ENCODE peak calls at places on chromosomes 4 and X, in five cellular contexts. D is AG09319, Q is nephron progenitor cell, L is heart left ventricle, T is GM12878. Y is an unnamed sample.

GRCh38 chr4:165351359-165352130 is 24.1 kb downstream of the MSMO1 start:
- DNase-seq in D (no peak), Q (no peak), L (no peak), T (no peak), Y (no peak)

GRCh38 chr4:114752404-114752803 is 153.8 kb downstream of the UGT8 start:
- DNase-seq in D (no peak), Q (no peak), L (no peak), T (no peak), Y (no peak)

GRCh38 chr4:143273170-143273917 is 63.3 kb upstream of the GAB1 start:
- DNase-seq in D (no peak), Q (no peak), L (no peak), T (no peak), Y (no peak)

GRCh38 chr4:39451423-39452023 is 7.2 kb downstream of the RPL9 start:
- DNase-seq in D (no peak), Q (no peak), L (no peak), T (no peak), Y (no peak)

GRCh38 chr4:105895609-105896460 is 564 bp downstream of the NPNT start:
- DNase-seq in D (no peak), Q (peak; percentile 62), L (peak; percentile 33), T (no peak), Y (peak; percentile 58)

GRCh38 chrX:101659601-101660063 is at the start of gene ARMCX2:
- DNase-seq in D (peak; percentile 58), Q (peak; percentile 37), L (peak; percentile 62), T (no peak), Y (peak; percentile 32)

GRCh38 chrX:17590892-17591740 is 146.2 kb upstream of the SCML1 start:
- DNase-seq in D (peak; percentile 70), Q (peak; percentile 59), L (peak; percentile 54), T (no peak), Y (peak; percentile 56)

GRCh38 chrX:38112566-38112965 is 106.2 kb downstream of the SYTL5 start:
- DNase-seq in D (no peak), Q (no peak), L (no peak), T (peak; percentile 31), Y (no peak)

GRCh38 chr4:30875659-30876269 is 155.6 kb downstream of the PCDH7 start:
- DNase-seq in D (no peak), Q (no peak), L (no peak), T (no peak), Y (no peak)

GRCh38 chr4:158020734-158021346 is 152.0 kb downstream of the GASK1B start:
- DNase-seq in D (no peak), Q (no peak), L (no peak), T (no peak), Y (no peak)

GRCh38 chrX:1598021-1598875 is 6.8 kb downstream of the AKAP17A start:
- DNase-seq in D (no peak), Q (no peak), L (no peak), T (no peak), Y (no peak)

GRCh38 chr4:101782546-101782945 is 8.0 kb upstream of the BANK1 start:
- DNase-seq in D (no peak), Q (no peak), L (no peak), T (no peak), Y (no peak)

GRCh38 chr4:124386163-124386562 is 326.4 kb downstream of the ANKRD50 start:
- DNase-seq in D (no peak), Q (no peak), L (no peak), T (no peak), Y (no peak)

GRCh38 chr4:156672924-156673323 is 298.7 kb downstream of the PDGFC start:
- DNase-seq in D (no peak), Q (no peak), L (no peak), T (no peak), Y (no peak)

GRCh38 chrX:48648299-48648698 is 35.3 kb upstream of the WAS start:
- DNase-seq in D (peak; percentile 15), Q (peak; percentile 10), L (peak; percentile 51), T (no peak), Y (peak; percentile 64)

GRCh38 chr4:85884251-85884650 is 409.3 kb downstream of the ARHGAP24 start:
- DNase-seq in D (no peak), Q (no peak), L (no peak), T (no peak), Y (no peak)

GRCh38 chr4:47217291-47217690 is 185.9 kb downstream of the GABRB1 start:
- DNase-seq in D (no peak), Q (no peak), L (no peak), T (no peak), Y (no peak)

GRCh38 chrX:53288173-53288572 is 6.8 kb upstream of the IQSEC2 start:
- DNase-seq in D (no peak), Q (peak; percentile 67), L (peak; percentile 80), T (no peak), Y (peak; percentile 73)

GRCh38 chr4:36159208-36159607 is 85.1 kb downstream of the ARAP2 start:
- DNase-seq in D (no peak), Q (no peak), L (no peak), T (no peak), Y (no peak)

GRCh38 chr4:150794706-150795105 is 212.8 kb downstream of the MAB21L2 start:
- DNase-seq in D (no peak), Q (no peak), L (no peak), T (no peak), Y (no peak)
- TF ChIP-seq CTCF in D (no peak), Q (no peak), L (no peak), T (no peak), Y (no peak)

GRCh38 chrX:46383006-46383405 is 162.2 kb downstream of the ZNF674 start:
- DNase-seq in D (no peak), Q (no peak), L (no peak), T (no peak), Y (no peak)

GRCh38 chrX:46382595-46382994 is 162.6 kb downstream of the ZNF674 start:
- DNase-seq in D (no peak), Q (no peak), L (no peak), T (no peak), Y (no peak)

GRCh38 chrX:46386511-46386910 is 158.7 kb downstream of the ZNF674 start:
- DNase-seq in D (no peak), Q (no peak), L (no peak), T (no peak), Y (no peak)

GRCh38 chrX:46380148-46380752 is 165.0 kb downstream of the ZNF674 start:
- DNase-seq in D (no peak), Q (no peak), L (no peak), T (no peak), Y (no peak)

DNA sequence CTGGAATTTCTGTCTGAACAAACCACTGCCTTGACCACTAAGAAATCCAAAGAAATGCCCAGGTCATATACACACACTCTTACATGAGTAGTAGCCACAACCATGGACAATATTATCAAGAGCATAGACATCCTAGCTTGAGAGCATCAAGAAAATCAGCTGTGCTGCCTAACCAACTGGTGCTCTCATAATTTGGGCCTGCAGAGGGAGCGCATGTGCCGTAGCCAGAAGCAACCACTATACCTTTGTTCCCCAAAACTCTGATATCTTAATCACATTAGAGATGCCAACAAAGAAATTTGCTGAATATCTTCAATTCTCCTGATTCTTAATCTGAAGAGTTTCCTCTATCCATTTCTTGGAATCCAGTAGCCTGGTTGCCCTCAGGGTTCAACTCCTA is 163.6 kb downstream of the ZNF674 start:
- DNase-seq in D (no peak), Q (peak; percentile 22), L (no peak), T (peak; percentile 4), Y (peak; percentile 49)
- TF ChIP-seq CTCF in D (peak; percentile 41), Q (peak; percentile 47), L (peak; percentile 32), T (peak; percentile 60), Y (peak; percentile 8)

GRCh38 chr4:185036842-185037241 is 18.6 kb downstream of the HELT start:
- DNase-seq in D (no peak), Q (no peak), L (no peak), T (no peak), Y (no peak)
- TF ChIP-seq CTCF in D (no peak), Q (no peak), L (no peak), T (no peak), Y (no peak)

GRCh38 chr4:94126669-94127068 is 81.0 kb upstream of the SMARCAD1 start:
- DNase-seq in D (no peak), Q (no peak), L (no peak), T (no peak), Y (no peak)
- TF ChIP-seq CTCF in D (no peak), Q (no peak), L (peak; percentile 23), T (peak; percentile 16), Y (no peak)

DNA sequence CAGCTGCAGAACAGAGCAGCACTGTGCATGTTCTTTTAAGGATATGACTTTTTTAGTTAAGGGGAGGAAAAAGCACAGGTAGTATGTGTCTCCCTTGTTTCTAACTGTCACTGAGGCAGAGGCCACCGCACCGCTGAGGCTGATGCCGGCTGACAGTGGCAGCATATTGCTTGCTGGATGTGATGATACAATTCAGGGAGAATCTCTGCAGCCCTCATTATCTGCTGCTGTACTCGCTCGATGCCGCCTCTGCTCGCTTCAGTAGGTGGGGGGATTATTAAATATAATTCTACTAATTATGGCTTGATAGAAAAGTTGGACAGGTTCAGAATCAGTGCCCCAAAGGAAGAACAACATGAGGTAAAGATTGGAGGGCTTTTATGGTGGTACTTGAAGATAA is 378.8 kb upstream of the NOCT start:
- DNase-seq in D (no peak), Q (no peak), L (no peak), T (no peak), Y (peak; percentile 24)
- TF ChIP-seq CTCF in D (no peak), Q (no peak), L (no peak), T (no peak), Y (no peak)

GRCh38 chr4:41304221-41304620 is 47.5 kb downstream of the UCHL1 start:
- DNase-seq in D (no peak), Q (no peak), L (no peak), T (no peak), Y (no peak)

GRCh38 chr4:41297832-41298231 is 41.1 kb downstream of the UCHL1 start:
- DNase-seq in D (no peak), Q (no peak), L (no peak), T (no peak), Y (no peak)

GRCh38 chr4:41299486-41299885 is 42.8 kb downstream of the UCHL1 start:
- DNase-seq in D (no peak), Q (no peak), L (no peak), T (no peak), Y (no peak)

GRCh38 chr4:41303372-41304118 is 46.8 kb downstream of the UCHL1 start:
- DNase-seq in D (no peak), Q (no peak), L (no peak), T (no peak), Y (no peak)

DNA sequence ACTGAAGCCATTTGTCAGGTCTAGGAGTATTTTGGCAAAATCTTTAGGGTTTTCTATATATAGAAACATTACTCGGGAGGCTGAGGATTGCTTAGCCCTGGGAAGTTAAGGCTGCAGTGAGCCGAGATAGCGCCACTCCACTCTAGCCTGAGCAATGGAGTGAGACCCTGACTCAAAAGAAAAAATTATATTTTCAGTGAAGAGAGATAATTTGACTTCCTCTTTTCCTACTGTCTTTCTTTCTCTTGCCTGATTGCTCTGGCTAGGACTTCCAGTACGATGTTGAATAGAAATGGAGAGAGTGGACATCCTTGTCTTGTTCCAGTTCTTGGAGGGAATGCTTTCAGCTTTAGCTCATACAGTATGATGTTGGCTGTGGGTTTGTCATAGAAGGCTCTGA is 44.4 kb downstream of the UCHL1 start:
- DNase-seq in D (no peak), Q (no peak), L (no peak), T (no peak), Y (no peak)
- TF ChIP-seq CTCF in D (no peak), Q (no peak), L (no peak), T (no peak), Y (no peak)

Y was measured in glutamatergic neuron.